ENCODE peak calls at places on chromosome 4, in nine cellular contexts. A is nephron progenitor cell, L is GM23338, C is cardiac muscle cell, R is glutamatergic neuron, Q is left lung, M is fibroblast of mammary gland, N is lower lobe of right lung, D is cardiac fibroblast. X is an unnamed sample.

GRCh38 chr4:7144374-7145290 is 47.7 kb upstream of the SORCS2 start:
- DNase-seq in A (no peak), L (no peak), C (no peak), R (no peak), Q (no peak), M (peak), N (no peak), D (no peak), X (no peak)

GRCh38 chr4:145808021-145808650 is 128.2 kb downstream of the C4orf51 start:
- DNase-seq in A (no peak), L (peak), C (peak), R (no peak), Q (no peak), M (peak), N (no peak), D (peak), X (peak)

GRCh38 chr4:121155893-121156292 is 8.2 kb downstream of the TNIP3 start:
- DNase-seq in A (no peak), L (no peak), C (peak), R (no peak), Q (no peak), M (peak), N (no peak), D (peak), X (peak)

GRCh38 chr4:10354225-10354624 is 103.0 kb downstream of the ZNF518B start:
- DNase-seq in A (no peak), L (no peak), C (peak), R (no peak), Q (no peak), M (no peak), N (no peak), D (peak), X (no peak)

GRCh38 chr4:89316931-89317366 is 9.3 kb upstream of the GPRIN3 start:
- DNase-seq in A (no peak), L (no peak), C (peak), R (no peak), Q (no peak), M (peak), N (no peak), D (peak), X (peak)

GRCh38 chr4:525660-526059 is 26.6 kb downstream of the PIGG start:
- DNase-seq in A (no peak), L (no peak), C (no peak), R (no peak), Q (no peak), M (no peak), N (no peak), D (no peak), X (no peak)

GRCh38 chr4:54571293-54571723 is 86.4 kb upstream of the KIT start:
- DNase-seq in A (no peak), L (no peak), C (no peak), R (no peak), Q (no peak), M (no peak), N (no peak), D (no peak), X (no peak)

GRCh38 chr4:173680278-173680677 is 150.2 kb upstream of the HAND2 start:
- DNase-seq in A (no peak), L (no peak), C (no peak), R (no peak), Q (no peak), M (no peak), N (no peak), D (no peak), X (no peak)

GRCh38 chr4:17762705-17763104 is 18.7 kb downstream of the FAM184B start:
- DNase-seq in A (no peak), L (peak), C (peak), R (no peak), Q (no peak), M (peak), N (no peak), D (peak), X (peak)

GRCh38 chr4:108396900-108397299 is 223.5 kb upstream of the RPL34 start:
- DNase-seq in A (no peak), L (no peak), C (no peak), R (no peak), Q (no peak), M (no peak), N (no peak), D (no peak), X (no peak)

GRCh38 chr4:74335341-74336019 is 27.2 kb downstream of the EPGN start:
- DNase-seq in A (no peak), L (no peak), C (no peak), R (no peak), Q (no peak), M (no peak), N (no peak), D (no peak), X (no peak)

GRCh38 chr4:6658204-6658585 is 17.7 kb downstream of the MRFAP1 start:
- DNase-seq in A (no peak), L (peak), C (no peak), R (no peak), Q (no peak), M (no peak), N (no peak), D (no peak), X (no peak)

GRCh38 chr4:158131037-158131436 is 41.8 kb downstream of the GASK1B start:
- DNase-seq in A (no peak), L (no peak), C (no peak), R (no peak), Q (no peak), M (peak), N (no peak), D (no peak), X (peak)

GRCh38 chr4:38060829-38061431 is 100.7 kb downstream of the PTTG2 start:
- DNase-seq in A (no peak), L (no peak), C (peak), R (no peak), Q (no peak), M (peak), N (no peak), D (peak), X (no peak)

GRCh38 chr4:6128221-6128871 is 72.0 kb downstream of the JAKMIP1 start:
- DNase-seq in A (no peak), L (no peak), C (no peak), R (no peak), Q (no peak), M (no peak), N (no peak), D (no peak), X (no peak)

GRCh38 chr4:91684955-91685354 is 618.8 kb upstream of the GRID2 start:
- DNase-seq in A (no peak), L (no peak), C (no peak), R (no peak), Q (no peak), M (no peak), N (no peak), D (no peak), X (no peak)

GRCh38 chr4:4865705-4866123 is 6.2 kb downstream of the MSX1 start:
- DNase-seq in A (no peak), L (peak), C (no peak), R (no peak), Q (no peak), M (no peak), N (no peak), D (no peak), X (no peak)

GRCh38 chr4:68451246-68452211 is 4.3 kb downstream of the TMPRSS11E start:
- DNase-seq in A (no peak), L (peak), C (no peak), R (no peak), Q (no peak), M (no peak), N (no peak), D (no peak), X (no peak)

GRCh38 chr4:106268731-106269272 is 47.2 kb downstream of the TBCK start:
- DNase-seq in A (no peak), L (no peak), C (peak), R (no peak), Q (no peak), M (no peak), N (no peak), D (peak), X (peak)

GRCh38 chr4:118865091-118865708 is 23.5 kb upstream of the SYNPO2 start:
- DNase-seq in A (peak), L (peak), C (peak), R (no peak), Q (no peak), M (peak), N (no peak), D (peak), X (peak)

GRCh38 chr4:15410750-15411149 is 17.1 kb upstream of the C1QTNF7 start:
- DNase-seq in A (no peak), L (no peak), C (peak), R (no peak), Q (no peak), M (no peak), N (no peak), D (peak), X (no peak)

GRCh38 chr4:38223801-38224236 is 263.6 kb downstream of the PTTG2 start:
- DNase-seq in A (no peak), L (no peak), C (no peak), R (no peak), Q (no peak), M (no peak), N (no peak), D (no peak), X (no peak)

GRCh38 chr4:153067376-153067775 is 131.3 kb downstream of the FHDC1 start:
- DNase-seq in A (no peak), L (peak), C (peak), R (no peak), Q (no peak), M (peak), N (no peak), D (peak), X (no peak)

GRCh38 chr4:58760100-58760499 is 1649.9 kb upstream of the IGFBP7 start:
- DNase-seq in A (no peak), L (no peak), C (no peak), R (no peak), Q (no peak), M (no peak), N (no peak), D (no peak), X (no peak)

GRCh38 chr4:14115106-14115505 is 487.6 kb upstream of the BOD1L1 start:
- DNase-seq in A (no peak), L (peak), C (no peak), R (no peak), Q (no peak), M (no peak), N (no peak), D (no peak), X (no peak)

GRCh38 chr4:185426960-185427688 is 1.4 kb upstream of the UFSP2 start:
- DNase-seq in A (no peak), L (no peak), C (no peak), R (no peak), Q (no peak), M (no peak), N (no peak), D (no peak), X (no peak)

GRCh38 chr4:43353552-43353951 is 461.0 kb downstream of the GRXCR1 start:
- DNase-seq in A (no peak), L (no peak), C (no peak), R (no peak), Q (no peak), M (no peak), N (no peak), D (no peak), X (no peak)

GRCh38 chr4:115944146-115944905 is 830.9 kb upstream of the NDST4 start:
- DNase-seq in A (no peak), L (no peak), C (no peak), R (no peak), Q (no peak), M (no peak), N (no peak), D (no peak), X (no peak)

GRCh38 chr4:81606796-81607550 is 135.3 kb upstream of the RASGEF1B start:
- DNase-seq in A (peak), L (no peak), C (peak), R (no peak), Q (no peak), M (peak), N (peak), D (peak), X (no peak)

GRCh38 chr4:87427518-87427868 is 5.1 kb downstream of the NUDT9 start:
- DNase-seq in A (no peak), L (no peak), C (no peak), R (no peak), Q (no peak), M (no peak), N (no peak), D (no peak), X (no peak)

DNA sequence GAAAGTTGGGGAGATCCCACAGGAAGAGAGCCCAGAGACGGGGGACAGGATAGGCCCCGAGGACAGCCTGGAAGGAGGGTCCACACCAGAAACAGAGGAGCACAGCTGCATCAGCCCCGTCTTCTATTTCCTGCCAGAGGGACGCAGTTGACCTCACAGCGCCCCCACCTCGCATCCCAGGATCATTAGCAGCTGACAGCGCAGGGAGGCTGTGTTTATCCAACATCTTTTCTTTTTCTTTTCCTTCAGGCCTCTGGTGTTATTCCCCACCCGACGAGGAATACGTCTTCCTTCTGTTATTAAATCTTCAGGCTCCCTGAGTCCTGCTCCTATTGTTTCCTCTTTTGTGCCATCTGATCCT is 75.4 kb downstream of the DCHS2 start:
- DNase-seq in A (peak), L (peak), C (peak), R (peak), Q (no peak), M (no peak), N (no peak), D (peak), X (no peak)
- TF ChIP-seq CTCF in A (peak), L (peak), C (no peak), R (no peak), Q (no peak), M (no peak), N (no peak), D (no peak), X (no peak)

GRCh38 chr4:175951794-175952193 is 113.8 kb upstream of the WDR17 start:
- DNase-seq in A (no peak), L (no peak), C (no peak), R (no peak), Q (no peak), M (peak), N (no peak), D (no peak), X (no peak)

GRCh38 chr4:175946472-175947116 is 119.0 kb upstream of the WDR17 start:
- DNase-seq in A (no peak), L (no peak), C (peak), R (no peak), Q (no peak), M (peak), N (no peak), D (peak), X (peak)

DNA sequence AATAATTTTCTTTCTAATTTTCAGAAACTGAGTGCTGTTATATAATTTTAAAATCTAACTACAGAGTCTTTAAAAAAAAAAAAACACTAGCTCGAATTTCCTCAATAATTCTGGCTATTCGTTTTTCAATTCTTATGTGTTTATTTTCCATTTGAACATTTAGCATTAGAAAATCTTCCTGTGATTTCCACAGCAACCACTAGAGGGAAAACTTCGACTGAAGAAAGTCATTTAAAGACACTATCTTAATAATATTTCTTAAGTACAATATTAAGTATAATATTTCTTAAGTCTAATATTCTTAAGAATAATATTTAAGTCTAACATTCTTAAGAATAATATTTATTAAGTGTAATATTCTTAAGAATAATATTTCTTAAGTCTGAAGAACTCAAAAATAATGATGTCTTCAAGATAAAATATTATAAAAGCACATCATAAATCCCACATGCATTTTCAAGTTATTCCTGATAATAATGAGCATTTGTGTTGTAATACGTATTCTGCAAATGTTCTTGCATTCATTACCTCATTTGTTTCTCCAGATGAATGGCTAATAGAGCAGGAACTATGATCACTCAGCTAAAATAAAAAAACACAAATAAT is 118.4 kb upstream of the WDR17 start:
- DNase-seq in A (no peak), L (peak), C (peak), R (no peak), Q (no peak), M (peak), N (no peak), D (peak), X (peak)
- TF ChIP-seq CTCF in A (peak), L (peak), C (peak), R (peak), Q (peak), M (peak), N (peak), D (peak), X (peak)

DNA sequence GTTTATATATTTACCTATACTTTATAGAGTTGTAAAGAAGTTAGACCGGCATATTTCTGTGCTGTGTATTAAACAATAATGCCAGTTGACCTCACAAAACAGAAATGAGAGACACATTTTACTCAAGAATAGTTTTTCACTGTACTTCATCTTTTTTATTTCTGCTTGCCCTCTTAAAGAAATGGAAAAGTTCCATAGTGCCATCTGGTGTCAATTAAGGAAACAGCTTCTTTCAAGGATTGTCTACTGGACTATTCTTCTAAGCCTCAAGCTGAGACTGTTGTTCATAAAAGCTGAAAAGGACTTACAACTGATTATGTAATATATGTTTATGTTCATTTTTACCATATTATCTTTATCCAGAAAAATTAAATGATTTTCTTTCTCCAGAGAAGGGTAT is 1523.8 kb downstream of the ARAP2 start:
- DNase-seq in A (no peak), L (peak), C (peak), R (no peak), Q (no peak), M (peak), N (no peak), D (peak), X (peak)
- TF ChIP-seq CTCF in A (peak), L (peak), C (peak), R (peak), Q (peak), M (peak), N (peak), D (peak), X (peak)

GRCh38 chr4:70927502-70928139 is 25.5 kb downstream of the MOB1B start:
- DNase-seq in A (no peak), L (peak), C (no peak), R (no peak), Q (no peak), M (no peak), N (no peak), D (no peak), X (no peak)
- TF ChIP-seq CTCF in A (no peak), L (no peak), C (no peak), R (no peak), Q (no peak), M (no peak), N (no peak), D (no peak), X (no peak)

GRCh38 chr4:140331245-140331644 is 42.2 kb upstream of the SCOC start:
- DNase-seq in A (no peak), L (no peak), C (no peak), R (no peak), Q (no peak), M (no peak), N (no peak), D (no peak), X (no peak)
- TF ChIP-seq CTCF in A (no peak), L (no peak), C (no peak), R (no peak), Q (no peak), M (no peak), N (no peak), D (no peak), X (no peak)

GRCh38 chr4:180669637-180670036 is 1573.6 kb upstream of the TENM3 start:
- DNase-seq in A (no peak), L (no peak), C (no peak), R (no peak), Q (no peak), M (no peak), N (no peak), D (no peak), X (no peak)

GRCh38 chr4:180664766-180665368 is 1578.3 kb upstream of the TENM3 start:
- DNase-seq in A (peak), L (peak), C (peak), R (peak), Q (no peak), M (peak), N (no peak), D (peak), X (peak)

GRCh38 chr4:180665481-180665880 is 1577.7 kb upstream of the TENM3 start:
- DNase-seq in A (no peak), L (no peak), C (no peak), R (no peak), Q (no peak), M (no peak), N (no peak), D (no peak), X (no peak)

GRCh38 chr4:180668732-180669131 is 1574.5 kb upstream of the TENM3 start:
- DNase-seq in A (no peak), L (no peak), C (no peak), R (no peak), Q (no peak), M (no peak), N (no peak), D (no peak), X (no peak)

GRCh38 chr4:180665994-180666818 is 1577.0 kb upstream of the TENM3 start:
- DNase-seq in A (peak), L (peak), C (peak), R (peak), Q (no peak), M (peak), N (no peak), D (peak), X (peak)
- TF ChIP-seq CTCF in A (peak), L (peak), C (peak), R (peak), Q (peak), M (peak), N (peak), D (peak), X (peak)

X was measured in AG10803.